ENCODE peak calls at places on chromosomes 16 and 17, in six cellular contexts. D is HepG2, V is A549, E is GM12878, T is upper lobe of left lung, H is K562. S is an unnamed sample.

GRCh38 chr17:48725294-48726064 is 2.5 kb downstream of the PRAC2 start:
- ATAC-seq in T (no peak), E (no peak), D (no peak), V (no peak), H (no peak), S (no peak)

GRCh38 chr16:69310479-69311114 is 553 bp upstream of the VPS4A start:
- ATAC-seq in V (peak; percentile 8), T (no peak), E (peak; percentile 7), D (peak; percentile 4), H (peak; percentile 2), S (no peak)

GRCh38 chr16:85329059-85329812 is 217.0 kb upstream of the CIBAR2 start:
- ATAC-seq in V (peak; percentile 24), E (no peak), H (peak; percentile 2), D (peak; percentile 58), T (no peak), S (no peak)

GRCh38 chr17:32523827-32524552 is 37.2 kb downstream of the CDK5R1 start:
- ATAC-seq in V (no peak), E (peak; percentile 51), D (no peak), H (no peak), T (no peak), S (no peak)

GRCh38 chr16:75250089-75250808 is 1.2 kb downstream of the BCAR1 start:
- ATAC-seq in D (no peak), H (no peak), T (peak; percentile 1), V (peak; percentile 1), E (no peak), S (no peak)

GRCh38 chr17:64741924-64742670 is 80.0 kb upstream of the SMURF2 start:
- ATAC-seq in D (no peak), T (peak; percentile 47), H (no peak), V (no peak), E (no peak), S (peak; percentile 88)

GRCh38 chr17:58997756-58998553 is 108.7 kb downstream of the TRIM37 start:
- ATAC-seq in E (no peak), D (no peak), H (no peak), T (no peak), V (no peak), S (no peak)

GRCh38 chr17:6910987-6911603 is 79.6 kb upstream of the TEKT1 start:
- ATAC-seq in E (peak; percentile 61), H (no peak), T (no peak), V (peak; percentile 42), D (no peak), S (no peak)

GRCh38 chr16:81668243-81669097 is 110.6 kb upstream of the PLCG2 start:
- ATAC-seq in E (no peak), H (peak; percentile 48), T (peak; percentile 13), D (peak; percentile 39), V (peak; percentile 39), S (no peak)

GRCh38 chr16:84103678-84104077 is 13.1 kb downstream of the MBTPS1 start:
- ATAC-seq in E (no peak), V (no peak), D (no peak), H (no peak), T (no peak), S (no peak)

GRCh38 chr17:69581061-69581955 is 166.8 kb downstream of the MAP2K6 start:
- ATAC-seq in E (peak; percentile 88), T (no peak), H (no peak), V (no peak), D (no peak), S (no peak)

GRCh38 chr16:534089-534635 is 6.7 kb downstream of the CAPN15 start:
- ATAC-seq in H (no peak), T (no peak), D (peak; percentile 7), E (no peak), V (no peak), S (no peak)

GRCh38 chr16:11949527-11949926 is 7.7 kb upstream of the NPIPB2 start:
- ATAC-seq in D (peak; percentile 97), V (peak; percentile 95), H (peak; percentile 96), T (peak; percentile 90), E (peak; percentile 99), S (peak; percentile 34)

GRCh38 chr16:24045641-24046040 is 209.9 kb downstream of the PRKCB start:
- ATAC-seq in T (no peak), D (peak; percentile 82), E (no peak), H (no peak), V (peak; percentile 82), S (no peak)

GRCh38 chr16:20348365-20349185 is 3.9 kb downstream of the UMOD start:
- ATAC-seq in H (peak; percentile 41), D (peak; percentile 72), T (peak; percentile 20), E (no peak), V (peak; percentile 23), S (no peak)

GRCh38 chr17:46832945-46833839 is 14.7 kb upstream of the WNT3 start:
- ATAC-seq in V (no peak), E (no peak), D (peak; percentile 67), T (no peak), H (peak; percentile 59), S (peak; percentile 19)

GRCh38 chr16:11025120-11025531 is 80.8 kb downstream of the CLEC16A start:
- ATAC-seq in D (no peak), E (peak; percentile 83), H (no peak), V (no peak), T (no peak), S (no peak)

GRCh38 chr16:72312862-72313261 is 140.9 kb upstream of the PMFBP1 start:
- ATAC-seq in D (no peak), H (no peak), V (no peak), T (no peak), E (no peak), S (no peak)

GRCh38 chr16:1432388-1433262 is 1.7 kb downstream of the PERCC1 start:
- ATAC-seq in V (no peak), H (no peak), T (no peak), D (no peak), E (no peak), S (no peak)

GRCh38 chr17:62825182-62825581 is 17.1 kb upstream of the MARCHF10 start:
- ATAC-seq in E (no peak), T (no peak), D (no peak), H (no peak), V (peak; percentile 41), S (no peak)

GRCh38 chr17:1834378-1835149 is 4.8 kb downstream of the RPA1 start:
- ATAC-seq in D (no peak), V (no peak), T (no peak), E (peak; percentile 80), H (no peak), S (no peak)

GRCh38 chr16:55490301-55490700 is 11.3 kb downstream of the MMP2 start:
- ATAC-seq in H (no peak), V (no peak), E (no peak), T (no peak), D (no peak), S (no peak)

GRCh38 chr17:36849871-36850348 is 87.4 kb upstream of the LHX1 start:
- ATAC-seq in H (peak; percentile 88), T (no peak), E (peak; percentile 83), V (peak; percentile 65), D (peak; percentile 72), S (no peak)

GRCh38 chr17:44137891-44138709 is 3.6 kb upstream of the HROB start:
- ATAC-seq in T (peak; percentile 92), D (peak; percentile 78), V (peak; percentile 88), H (peak; percentile 87), E (peak; percentile 64), S (peak; percentile 94)

GRCh38 chr16:22355487-22355908 is 18.9 kb downstream of the CDR2 start:
- ATAC-seq in D (no peak), T (no peak), H (no peak), V (no peak), E (peak; percentile 63), S (no peak)

DNA sequence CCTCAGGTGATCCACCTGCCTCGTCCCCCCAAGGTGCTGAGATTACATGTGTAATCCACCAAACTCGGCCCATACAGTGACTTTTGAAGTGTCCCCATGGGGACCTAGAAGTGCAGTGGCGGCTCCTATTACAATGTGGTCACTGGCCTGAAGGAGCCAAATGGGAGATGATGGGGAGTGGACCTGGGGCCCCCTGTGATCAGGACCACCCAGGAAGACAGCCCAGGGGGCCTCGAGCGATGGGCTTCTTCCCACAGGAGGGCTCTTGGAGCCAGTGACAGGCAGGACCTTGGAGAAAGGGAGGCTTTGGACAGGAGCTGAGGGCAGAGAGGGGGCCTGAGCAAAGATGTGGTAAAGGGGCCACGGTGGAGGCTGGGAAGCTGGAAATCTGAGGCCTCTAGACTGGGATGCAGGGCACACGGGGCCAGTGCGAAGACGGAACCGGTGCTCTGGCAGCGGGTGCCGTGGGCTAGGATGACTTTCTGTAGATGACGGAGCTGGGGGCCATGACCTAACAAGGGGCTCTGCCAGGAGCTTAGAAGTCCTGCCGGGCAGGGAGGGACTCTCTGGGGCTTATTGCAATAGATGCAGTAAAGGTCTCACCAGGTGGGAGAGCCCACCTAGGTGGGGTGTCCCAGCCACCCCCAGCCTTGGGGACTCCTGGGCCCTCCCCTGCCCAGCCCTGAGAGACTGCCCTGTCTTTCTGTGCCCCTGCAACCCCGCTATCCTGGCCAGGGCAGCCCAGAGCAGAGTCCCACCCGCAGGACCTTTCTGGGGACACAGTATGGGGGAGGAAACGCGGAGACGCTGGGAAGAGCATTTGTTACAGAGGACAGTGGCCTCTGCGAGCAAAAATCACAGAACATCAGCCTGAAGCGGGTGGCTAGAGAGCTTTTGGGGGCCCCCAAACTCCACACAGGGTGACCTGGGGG is 2.7 kb upstream of the C17orf99 start:
- ATAC-seq in E (no peak), T (no peak), D (no peak), V (no peak), H (no peak), S (no peak)
- H3K4me1 ChIP-seq in E (peaks cover 75% of the 10 kb centered on the region), T (peaks cover 65% of the 10 kb centered on the region), D (peaks cover 90% of the 10 kb centered on the region), V (peaks cover 56% of the 10 kb centered on the region), H (peaks cover 68% of the 10 kb centered on the region), S (peaks cover 60% of the 10 kb centered on the region)

GRCh38 chr17:4166419-4166818 is 23.4 kb downstream of the CYB5D2 start:
- ATAC-seq in E (no peak), T (no peak), V (no peak), H (no peak), D (no peak), S (no peak)
- TF ChIP-seq EP300 in E (no peak), T (no peak), V (no peak), H (no peak), D (no peak), S (no peak)

GRCh38 chr16:65392831-65393565 is 271.1 kb upstream of the CDH11 start:
- ATAC-seq in E (no peak), H (no peak), V (no peak), T (no peak), D (no peak), S (no peak)
- H3K4me3 ChIP-seq in E (no peak overlapping the region), H (no peak overlapping the region), V (no peak overlapping the region), T (no peak overlapping the region), D (no peak overlapping the region), S (no peak overlapping the region)

DNA sequence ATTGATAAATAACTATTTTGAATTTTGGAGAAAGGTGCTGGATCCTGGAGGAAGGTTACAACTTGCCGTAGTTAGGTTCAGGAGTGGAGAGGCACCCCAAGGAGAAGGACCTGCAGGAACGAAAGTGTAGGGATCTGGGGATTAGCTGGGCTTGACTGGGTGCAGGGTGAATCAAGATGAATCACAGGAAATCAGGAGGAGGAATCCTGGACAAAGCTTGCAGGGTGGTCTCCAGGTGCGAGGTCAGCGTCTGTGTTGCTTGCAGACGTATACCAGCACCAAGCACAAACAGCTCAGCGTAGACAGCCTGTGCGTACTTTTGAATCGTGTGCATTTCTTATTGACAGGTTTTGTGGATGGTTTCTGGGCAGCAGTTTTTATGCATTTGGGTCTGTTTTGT is 144.3 kb downstream of the MSI2 start:
- ATAC-seq in D (no peak), T (no peak), H (no peak), E (no peak), V (no peak), S (no peak)
- H3K4me1 ChIP-seq in D (peaks cover 37% of the 10 kb centered on the region), T (peaks cover 4% of the 10 kb centered on the region), H (peaks cover under 1% of the 10 kb centered on the region), E (no peaks in the 10 kb centered on the region), V (peaks cover 35% of the 10 kb centered on the region), S (no peaks in the 10 kb centered on the region)

GRCh38 chr17:72206376-72206775 is 85.6 kb downstream of the SOX9 start:
- ATAC-seq in T (no peak), H (no peak), E (no peak), V (no peak), D (no peak), S (no peak)
- TF ChIP-seq EP300 in T (no peak), H (no peak), E (no peak), V (no peak), D (no peak), S (no peak)